ENCODE peak calls at places on chromosomes 2 and 18, in six cellular contexts. One of them, this sample, is unnamed.

GRCh38 chr2:205188516-205189138 is 493.7 kb upstream of the NRP2 start:
- DNase-seq in sigmoid colon: peak
- DNase-seq in hepatic stellate cell: no peak
- DNase-seq in HTR-8/SVneo: no peak
- DNase-seq in ovary: peak
- DNase-seq in upper lobe of right lung: no peak
- DNase-seq in this sample: no peak

GRCh38 chr2:38485734-38486133 is 108.7 kb upstream of the ATL2 start:
- DNase-seq in sigmoid colon: no peak
- DNase-seq in hepatic stellate cell: no peak
- DNase-seq in HTR-8/SVneo: no peak
- DNase-seq in ovary: no peak
- DNase-seq in upper lobe of right lung: no peak
- DNase-seq in this sample: no peak

GRCh38 chr18:9779630-9780029 is 71.5 kb downstream of the RAB31 start:
- DNase-seq in sigmoid colon: no peak
- DNase-seq in hepatic stellate cell: no peak
- DNase-seq in HTR-8/SVneo: no peak
- DNase-seq in ovary: no peak
- DNase-seq in upper lobe of right lung: no peak
- DNase-seq in this sample: no peak

GRCh38 chr2:80086831-80087230 is 217.7 kb downstream of the LRRTM1 start:
- DNase-seq in sigmoid colon: no peak
- DNase-seq in hepatic stellate cell: peak
- DNase-seq in HTR-8/SVneo: no peak
- DNase-seq in ovary: no peak
- DNase-seq in upper lobe of right lung: no peak
- DNase-seq in this sample: no peak

GRCh38 chr2:54589340-54590215 is 133.5 kb downstream of the SPTBN1 start:
- DNase-seq in sigmoid colon: no peak
- DNase-seq in hepatic stellate cell: peak
- DNase-seq in HTR-8/SVneo: no peak
- DNase-seq in ovary: no peak
- DNase-seq in upper lobe of right lung: no peak
- DNase-seq in this sample: no peak

GRCh38 chr2:127598711-127599110 is 47.2 kb upstream of the GPR17 start:
- DNase-seq in sigmoid colon: no peak
- DNase-seq in hepatic stellate cell: no peak
- DNase-seq in HTR-8/SVneo: no peak
- DNase-seq in ovary: no peak
- DNase-seq in upper lobe of right lung: no peak
- DNase-seq in this sample: no peak

GRCh38 chr18:23137788-23138216 is 2.5 kb downstream of the CABLES1 start:
- DNase-seq in sigmoid colon: no peak
- DNase-seq in hepatic stellate cell: no peak
- DNase-seq in HTR-8/SVneo: no peak
- DNase-seq in ovary: no peak
- DNase-seq in upper lobe of right lung: no peak
- DNase-seq in this sample: no peak

GRCh38 chr2:219073413-219074129 is 12.8 kb upstream of the IHH start:
- DNase-seq in sigmoid colon: no peak
- DNase-seq in hepatic stellate cell: peak
- DNase-seq in HTR-8/SVneo: peak
- DNase-seq in ovary: no peak
- DNase-seq in upper lobe of right lung: no peak
- DNase-seq in this sample: no peak

GRCh38 chr18:36402765-36403396 is 105.4 kb downstream of the FHOD3 start:
- DNase-seq in sigmoid colon: peak
- DNase-seq in hepatic stellate cell: no peak
- DNase-seq in HTR-8/SVneo: no peak
- DNase-seq in ovary: no peak
- DNase-seq in upper lobe of right lung: no peak
- DNase-seq in this sample: no peak

GRCh38 chr2:96103388-96103705 is 13.0 kb downstream of the ADRA2B start:
- DNase-seq in sigmoid colon: no peak
- DNase-seq in hepatic stellate cell: no peak
- DNase-seq in HTR-8/SVneo: no peak
- DNase-seq in ovary: no peak
- DNase-seq in upper lobe of right lung: peak
- DNase-seq in this sample: no peak

GRCh38 chr18:58535340-58536186 is 93.3 kb downstream of the ALPK2 start:
- DNase-seq in sigmoid colon: no peak
- DNase-seq in hepatic stellate cell: no peak
- DNase-seq in HTR-8/SVneo: no peak
- DNase-seq in ovary: no peak
- DNase-seq in upper lobe of right lung: no peak
- DNase-seq in this sample: peak

GRCh38 chr2:189442468-189442867 is 1.2 kb downstream of the WDR75 start:
- DNase-seq in sigmoid colon: no peak
- DNase-seq in hepatic stellate cell: no peak
- DNase-seq in HTR-8/SVneo: no peak
- DNase-seq in ovary: peak
- DNase-seq in upper lobe of right lung: no peak
- DNase-seq in this sample: no peak

This sample was measured in GM06990.